ENCODE peak calls at places on chromosomes 11 and 22, in six cellular contexts. One of them, this sample, is unnamed.

GRCh38 chr11:83472328-83472727 is 186.2 kb upstream of the CCDC90B start:
- DNase-seq in effector memory CD8-positive, alpha-beta T cell: no peak
- DNase-seq in NCI-H1436: peak
- DNase-seq in left lobe of liver: no peak
- DNase-seq in AML-193: no peak
- DNase-seq in stimulated activated CD4-positive, alpha-beta T cell treated with anti-CD3 and anti-CD28 coated beads, Interleukin-1b, Interleukin-23, amount 100 ng/mL, for 1 hour: no peak
- DNase-seq in this sample: no peak

GRCh38 chr11:17164361-17165246 is 43.2 kb downstream of the PIK3C2A start:
- DNase-seq in AML-193: peak
- DNase-seq in left lobe of liver: no peak
- DNase-seq in NCI-H1436: no peak
- DNase-seq in stimulated activated CD4-positive, alpha-beta T cell treated with anti-CD3 and anti-CD28 coated beads, Interleukin-1b, Interleukin-23, amount 100 ng/mL, for 1 hour: no peak
- DNase-seq in effector memory CD8-positive, alpha-beta T cell: no peak
- DNase-seq in this sample: no peak

GRCh38 chr11:113255096-113255495 is 59.3 kb upstream of the TTC12 start:
- DNase-seq in left lobe of liver: no peak
- DNase-seq in NCI-H1436: no peak
- DNase-seq in stimulated activated CD4-positive, alpha-beta T cell treated with anti-CD3 and anti-CD28 coated beads, Interleukin-1b, Interleukin-23, amount 100 ng/mL, for 1 hour: no peak
- DNase-seq in AML-193: no peak
- DNase-seq in effector memory CD8-positive, alpha-beta T cell: no peak
- DNase-seq in this sample: no peak

GRCh38 chr11:123742334-123742733 is 874 bp upstream of the ZNF202 start:
- DNase-seq in AML-193: no peak
- DNase-seq in left lobe of liver: no peak
- DNase-seq in effector memory CD8-positive, alpha-beta T cell: no peak
- DNase-seq in NCI-H1436: no peak
- DNase-seq in stimulated activated CD4-positive, alpha-beta T cell treated with anti-CD3 and anti-CD28 coated beads, Interleukin-1b, Interleukin-23, amount 100 ng/mL, for 1 hour: no peak
- DNase-seq in this sample: no peak

GRCh38 chr11:120942701-120943100 is 81.2 kb upstream of the TBCEL start:
- DNase-seq in AML-193: no peak
- DNase-seq in left lobe of liver: no peak
- DNase-seq in stimulated activated CD4-positive, alpha-beta T cell treated with anti-CD3 and anti-CD28 coated beads, Interleukin-1b, Interleukin-23, amount 100 ng/mL, for 1 hour: no peak
- DNase-seq in NCI-H1436: no peak
- DNase-seq in effector memory CD8-positive, alpha-beta T cell: no peak
- DNase-seq in this sample: no peak

GRCh38 chr22:26445577-26446275 is 16.7 kb downstream of the ASPHD2 start:
- DNase-seq in NCI-H1436: no peak
- DNase-seq in effector memory CD8-positive, alpha-beta T cell: no peak
- DNase-seq in AML-193: no peak
- DNase-seq in stimulated activated CD4-positive, alpha-beta T cell treated with anti-CD3 and anti-CD28 coated beads, Interleukin-1b, Interleukin-23, amount 100 ng/mL, for 1 hour: no peak
- DNase-seq in left lobe of liver: no peak
- DNase-seq in this sample: no peak

GRCh38 chr11:92812841-92813240 is 156.6 kb upstream of the MTNR1B start:
- DNase-seq in left lobe of liver: no peak
- DNase-seq in AML-193: no peak
- DNase-seq in stimulated activated CD4-positive, alpha-beta T cell treated with anti-CD3 and anti-CD28 coated beads, Interleukin-1b, Interleukin-23, amount 100 ng/mL, for 1 hour: no peak
- DNase-seq in NCI-H1436: no peak
- DNase-seq in effector memory CD8-positive, alpha-beta T cell: no peak
- DNase-seq in this sample: no peak

GRCh38 chr11:125274774-125275173 is 110.2 kb downstream of the PKNOX2 start:
- DNase-seq in NCI-H1436: no peak
- DNase-seq in effector memory CD8-positive, alpha-beta T cell: no peak
- DNase-seq in stimulated activated CD4-positive, alpha-beta T cell treated with anti-CD3 and anti-CD28 coated beads, Interleukin-1b, Interleukin-23, amount 100 ng/mL, for 1 hour: no peak
- DNase-seq in left lobe of liver: no peak
- DNase-seq in AML-193: no peak
- DNase-seq in this sample: no peak

GRCh38 chr11:117583063-117583801 is 213.8 kb downstream of the DSCAML1 start:
- DNase-seq in effector memory CD8-positive, alpha-beta T cell: no peak
- DNase-seq in NCI-H1436: no peak
- DNase-seq in stimulated activated CD4-positive, alpha-beta T cell treated with anti-CD3 and anti-CD28 coated beads, Interleukin-1b, Interleukin-23, amount 100 ng/mL, for 1 hour: no peak
- DNase-seq in AML-193: no peak
- DNase-seq in left lobe of liver: no peak
- DNase-seq in this sample: no peak

GRCh38 chr11:30387891-30388861 is 65.3 kb downstream of the ARL14EP start:
- DNase-seq in AML-193: no peak
- DNase-seq in effector memory CD8-positive, alpha-beta T cell: no peak
- DNase-seq in stimulated activated CD4-positive, alpha-beta T cell treated with anti-CD3 and anti-CD28 coated beads, Interleukin-1b, Interleukin-23, amount 100 ng/mL, for 1 hour: no peak
- DNase-seq in NCI-H1436: no peak
- DNase-seq in left lobe of liver: no peak
- DNase-seq in this sample: no peak